ENCODE peak calls at places on chromosomes 2 and 18, in four cellular contexts. B is IMR-90, M is H9, T is neuronal stem cell. L is an unnamed sample.

GRCh38 chr2:134181219-134181618 is 72.7 kb upstream of the MGAT5 start:
- DNase-seq in T (no peak), M (no peak), B (no peak), L (no peak)

GRCh38 chr2:85589982-85590791 is 5.4 kb upstream of the RNF181 start:
- DNase-seq in T (no peak), B (peak; percentile 94), M (no peak), L (no peak)

GRCh38 chr18:28176933-28177827 is at the start of gene CDH2:
- DNase-seq in M (peak; percentile 87), T (peak; percentile 91), B (peak; percentile 85), L (peak; percentile 98)

GRCh38 chr2:237674731-237675276 is 47.4 kb downstream of the LRRFIP1 start:
- DNase-seq in B (peak; percentile 75), T (no peak), M (peak; percentile 82), L (peak; percentile 92)

GRCh38 chr2:146413086-146413610 is 1431.7 kb upstream of the ACVR2A start:
- DNase-seq in M (no peak), T (no peak), B (no peak), L (no peak)

GRCh38 chr2:60839126-60839813 is 42.1 kb upstream of the REL start:
- DNase-seq in B (no peak), T (no peak), M (peak; percentile 34), L (peak; percentile 3)

GRCh38 chr2:67613227-67613626 is 216.1 kb downstream of the ETAA1 start:
- DNase-seq in T (no peak), M (no peak), B (no peak), L (no peak)

GRCh38 chr2:54805255-54805654 is 81.8 kb downstream of the EML6 start:
- DNase-seq in M (no peak), T (no peak), B (no peak), L (no peak)

GRCh38 chr2:109174214-109174613 is 45.2 kb downstream of the SH3RF3 start:
- DNase-seq in M (no peak), B (no peak), T (no peak), L (no peak)

GRCh38 chr2:109172556-109173105 is 43.6 kb downstream of the SH3RF3 start:
- DNase-seq in M (no peak), B (peak; percentile 44), T (no peak), L (no peak)

GRCh38 chr2:109174626-109175349 is 45.8 kb downstream of the SH3RF3 start:
- DNase-seq in B (no peak), T (no peak), M (no peak), L (no peak)

GRCh38 chr2:109175350-109175678 is 46.3 kb downstream of the SH3RF3 start:
- DNase-seq in T (no peak), M (no peak), B (no peak), L (no peak)

GRCh38 chr2:109173311-109174171 is 44.5 kb downstream of the SH3RF3 start:
- DNase-seq in M (no peak), B (peak; percentile 87), T (peak; percentile 17), L (peak; percentile 74)
- H4K8ac ChIP-seq in M (no peak overlapping the region), B (peak overlapping the region; percentile 97), T (no peak overlapping the region), L (no peak overlapping the region)

GRCh38 chr2:47785986-47786385 is 3.0 kb downstream of the MSH6 start:
- DNase-seq in M (no peak), T (no peak), B (no peak), L (no peak)
- H3K4me1 ChIP-seq in M (no peaks in the 10 kb centered on the region), T (no peaks in the 10 kb centered on the region), B (peaks cover 4% of the 10 kb centered on the region), L (no peaks in the 10 kb centered on the region)

GRCh38 chr2:222311978-222312738 is 13.4 kb upstream of the PAX3 start:
- DNase-seq in B (no peak), M (no peak), T (no peak), L (no peak)
- H2BK5ac ChIP-seq in B (no peak overlapping the region), M (no peak overlapping the region), T (no peak overlapping the region), L (no peak overlapping the region)

GRCh38 chr2:219552382-219553167 is 8.7 kb downstream of the TMEM198 start:
- DNase-seq in M (no peak), T (peak; percentile 89), B (peak; percentile 65), L (peak; percentile 92)

GRCh38 chr2:219554369-219554768 is 10.5 kb downstream of the TMEM198 start:
- DNase-seq in T (no peak), B (no peak), M (no peak), L (no peak)

GRCh38 chr2:219551863-219552381 is 8.1 kb downstream of the TMEM198 start:
- DNase-seq in M (peak; percentile 94), T (no peak), B (no peak), L (no peak)

GRCh38 chr2:219553463-219553862 is 9.6 kb downstream of the TMEM198 start:
- DNase-seq in T (no peak), M (no peak), B (no peak), L (no peak)

DNA sequence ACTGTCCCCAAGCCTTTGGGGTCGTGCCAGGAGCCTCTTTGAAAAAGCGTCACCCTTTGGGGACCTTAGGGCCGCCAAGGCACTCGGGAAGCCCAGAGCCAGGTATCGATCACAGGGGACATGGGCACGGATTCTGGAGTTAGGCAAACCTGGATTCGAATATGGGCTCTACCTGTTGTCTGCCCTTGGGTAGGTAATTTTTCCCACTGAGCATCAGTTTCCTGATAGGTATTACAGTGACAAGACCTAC is 9.3 kb downstream of the TMEM198 start:
- DNase-seq in M (no peak), B (no peak), T (no peak), L (no peak)
- H4K8ac ChIP-seq in M (no peak overlapping the region), B (no peak overlapping the region), T (no peak overlapping the region), L (no peak overlapping the region)

GRCh38 chr2:216553841-216554240 is 55.2 kb downstream of the RPL37A start:
- DNase-seq in B (no peak), M (no peak), T (no peak), L (no peak)

GRCh38 chr2:216556202-216556601 is 57.6 kb downstream of the RPL37A start:
- DNase-seq in B (no peak), T (no peak), M (no peak), L (no peak)

GRCh38 chr2:216554755-216555154 is 56.1 kb downstream of the RPL37A start:
- DNase-seq in B (no peak), M (no peak), T (no peak), L (no peak)

GRCh38 chr2:216554286-216554685 is 55.6 kb downstream of the RPL37A start:
- DNase-seq in T (no peak), M (no peak), B (no peak), L (no peak)

DNA sequence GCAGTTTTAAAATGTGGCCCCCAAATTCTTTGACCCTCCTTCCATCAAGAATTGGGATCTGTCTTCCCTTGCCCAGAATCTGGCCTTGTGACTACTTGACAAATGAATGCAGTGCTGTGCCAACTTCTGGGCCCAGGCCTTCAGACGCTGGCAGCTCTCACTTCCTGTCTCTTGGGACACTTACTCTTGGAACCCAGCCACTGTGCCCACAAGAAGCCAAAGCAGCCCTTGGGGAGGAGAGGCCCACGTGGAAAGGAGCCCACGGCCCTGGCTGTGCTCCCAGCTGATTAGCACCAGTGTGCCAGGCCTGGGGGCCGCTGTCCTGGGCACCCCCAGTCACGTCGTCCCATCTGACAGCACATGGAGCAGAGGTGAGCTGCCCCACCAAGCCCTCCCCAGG is 56.6 kb downstream of the RPL37A start:
- DNase-seq in T (no peak), B (no peak), M (no peak), L (no peak)
- H3K4me1 ChIP-seq in T (peaks cover 31% of the 10 kb centered on the region), B (peaks cover 48% of the 10 kb centered on the region), M (peaks cover 18% of the 10 kb centered on the region), L (peaks cover 2% of the 10 kb centered on the region)